ENCODE peak calls at places on chromosomes 12 and 14, in four cellular contexts. Y is Kasumi-1; H is mesendoderm; B is stimulated activated naive B cell treated with anti-CD40 and anti-IgM and Interleukin-4, amounts not matched to agents 10 μg/mL and 1 μg/mL and 100 μg/mL, for 72 hours. M is an unnamed sample.

GRCh38 chr12:68636268-68636667 is 25.6 kb downstream of the RAP1B start:
- DNase-seq in H (no peak), B (no peak), Y (no peak), M (no peak)

GRCh38 chr12:112140728-112141127 is 15.4 kb downstream of the TRAFD1 start:
- DNase-seq in Y (no peak), H (no peak), B (no peak), M (no peak)

GRCh38 chr14:74642011-74642410 is 30.0 kb upstream of the LTBP2 start:
- DNase-seq in B (no peak), Y (no peak), H (no peak), M (no peak)

GRCh38 chr12:14716848-14717444 is 20.5 kb upstream of the GUCY2C start:
- DNase-seq in H (peak; percentile 93), Y (peak; percentile 37), B (peak; percentile 35), M (peak; percentile 76)

GRCh38 chr12:115640929-115641328 is 636.6 kb downstream of the MED13L start:
- DNase-seq in Y (no peak), H (no peak), B (no peak), M (no peak)

GRCh38 chr14:103540816-103541493 is 12.0 kb downstream of the TRMT61A start:
- DNase-seq in B (no peak), H (no peak), Y (no peak), M (no peak)

GRCh38 chr14:33931439-33931838 is 19.4 kb downstream of the EGLN3 start:
- DNase-seq in H (peak; percentile 85), B (no peak), Y (no peak), M (no peak)

GRCh38 chr14:56057071-56057865 is 60.9 kb upstream of the PELI2 start:
- DNase-seq in H (peak; percentile 67), Y (no peak), B (no peak), M (no peak)

GRCh38 chr12:129641916-129642315 is 261.9 kb downstream of the TMEM132D start:
- DNase-seq in B (no peak), H (no peak), Y (no peak), M (no peak)

GRCh38 chr12:27549231-27549800 is 25.3 kb downstream of the PPFIBP1 start:
- DNase-seq in Y (peak; percentile 42), B (no peak), H (no peak), M (no peak)

GRCh38 chr12:65867428-65867827 is 43.1 kb downstream of the HMGA2 start:
- DNase-seq in B (no peak), Y (no peak), H (no peak), M (no peak)

GRCh38 chr12:105724651-105725050 is 394.2 kb downstream of the C12orf75 start:
- DNase-seq in Y (no peak), B (no peak), H (no peak), M (no peak)

GRCh38 chr12:34402899-34403705 is 380.8 kb downstream of the ALG10 start:
- DNase-seq in Y (no peak), H (no peak), B (peak; percentile 0), M (no peak)

GRCh38 chr14:35155962-35156361 is 33.6 kb downstream of the PRORP start:
- DNase-seq in H (no peak), B (no peak), Y (no peak), M (peak; percentile 17)

GRCh38 chr12:6200266-6201198 is at the start of gene CD9:
- DNase-seq in B (no peak), H (peak; percentile 68), Y (no peak), M (no peak)

GRCh38 chr12:127565241-127565640 is 701.7 kb upstream of the TMEM132C start:
- DNase-seq in H (no peak), Y (no peak), B (no peak), M (no peak)

GRCh38 chr12:168763-169525 is 45.0 kb downstream of the SLC6A12 start:
- DNase-seq in Y (peak; percentile 48), H (peak; percentile 67), B (no peak), M (no peak)

GRCh38 chr12:60394680-60395079 is 798.9 kb downstream of the SLC16A7 start:
- DNase-seq in Y (no peak), H (no peak), B (no peak), M (no peak)